ENCODE peak calls at places on chromosomes 6 and 20, in six cellular contexts. J, F, G, X, Y and P are unnamed samples.

GRCh38 chr6:48766349-48766748 is 655.4 kb upstream of the PTCHD4 start:
- DNase-seq in J (no peak), F (no peak), G (peak), X (no peak), Y (no peak), P (no peak)

GRCh38 chr6:19327246-19327645 is 509.9 kb upstream of the ID4 start:
- DNase-seq in J (no peak), F (no peak), G (no peak), X (no peak), Y (no peak), P (no peak)

GRCh38 chr6:39339557-39340555 is 17.4 kb upstream of the KCNK16 start:
- DNase-seq in J (no peak), F (no peak), G (no peak), X (no peak), Y (no peak), P (peak)

GRCh38 chr20:19256085-19256484 is 43.6 kb downstream of the SLC24A3 start:
- DNase-seq in J (no peak), F (no peak), G (no peak), X (no peak), Y (no peak), P (no peak)

GRCh38 chr6:6661191-6661590 is 72.7 kb downstream of the LY86 start:
- DNase-seq in J (no peak), F (no peak), G (no peak), X (no peak), Y (no peak), P (no peak)

GRCh38 chr20:46206025-46206424 is 87.9 kb downstream of the CD40 start:
- DNase-seq in J (no peak), F (no peak), G (peak), X (peak), Y (no peak), P (peak)

GRCh38 chr6:117555262-117555849 is 47.0 kb downstream of the GOPC start:
- DNase-seq in J (no peak), F (no peak), G (no peak), X (no peak), Y (no peak), P (no peak)

GRCh38 chr20:10371467-10371866 is 62.6 kb downstream of the MKKS start:
- DNase-seq in J (no peak), F (no peak), G (no peak), X (no peak), Y (no peak), P (no peak)

GRCh38 chr6:85460951-85461805 is 11.3 kb downstream of the NT5E start:
- DNase-seq in J (no peak), F (peak), G (no peak), X (no peak), Y (no peak), P (no peak)

GRCh38 chr6:100099189-100100074 is 105.4 kb upstream of the MCHR2 start:
- DNase-seq in J (no peak), F (no peak), G (no peak), X (peak), Y (peak), P (no peak)

GRCh38 chr20:36861875-36862801 is 13.8 kb upstream of the TLDC2 start:
- DNase-seq in J (no peak), F (no peak), G (peak), X (peak), Y (peak), P (peak)